ENCODE peak calls at places on chromosomes 12 and 14, in five cellular contexts. One of them, this sample, is unnamed.

GRCh38 chr12:46983959-46984833 is 95.2 kb upstream of the PCED1B start:
- DNase-seq in glutamatergic neuron: peak
- DNase-seq in HFF-Myc: peak
- DNase-seq in HS-27A: peak
- DNase-seq in T-helper 17 cell: no peak
- DNase-seq in this sample: peak

GRCh38 chr14:94748667-94749347 is 21.1 kb downstream of the GSC start:
- DNase-seq in HFF-Myc: no peak
- DNase-seq in glutamatergic neuron: peak
- DNase-seq in T-helper 17 cell: no peak
- DNase-seq in HS-27A: no peak
- DNase-seq in this sample: peak

GRCh38 chr12:26878661-26879119 is 45.7 kb upstream of the ITPR2 start:
- DNase-seq in HFF-Myc: peak
- DNase-seq in glutamatergic neuron: peak
- DNase-seq in HS-27A: no peak
- DNase-seq in T-helper 17 cell: no peak
- DNase-seq in this sample: peak

GRCh38 chr14:99751539-99752485 is 41.4 kb upstream of the EML1 start:
- DNase-seq in glutamatergic neuron: no peak
- DNase-seq in HS-27A: no peak
- DNase-seq in HFF-Myc: no peak
- DNase-seq in T-helper 17 cell: no peak
- DNase-seq in this sample: peak

GRCh38 chr14:96145116-96145864 is 59.3 kb upstream of the BDKRB2 start:
- DNase-seq in HFF-Myc: no peak
- DNase-seq in glutamatergic neuron: no peak
- DNase-seq in T-helper 17 cell: no peak
- DNase-seq in HS-27A: peak
- DNase-seq in this sample: no peak

GRCh38 chr14:23366163-23366921 is 1.4 kb upstream of the EFS start:
- DNase-seq in glutamatergic neuron: peak
- DNase-seq in HS-27A: no peak
- DNase-seq in T-helper 17 cell: no peak
- DNase-seq in HFF-Myc: peak
- DNase-seq in this sample: no peak

GRCh38 chr14:95058491-95058890 is 98.8 kb downstream of the DICER1 start:
- DNase-seq in T-helper 17 cell: no peak
- DNase-seq in HFF-Myc: no peak
- DNase-seq in glutamatergic neuron: no peak
- DNase-seq in HS-27A: no peak
- DNase-seq in this sample: no peak

GRCh38 chr12:39905152-39905551 is 200.7 kb downstream of the SLC2A13 start:
- DNase-seq in glutamatergic neuron: no peak
- DNase-seq in HFF-Myc: peak
- DNase-seq in HS-27A: no peak
- DNase-seq in T-helper 17 cell: no peak
- DNase-seq in this sample: peak

GRCh38 chr12:105014603-105015002 is 28.5 kb downstream of the NOPCHAP1 start:
- DNase-seq in glutamatergic neuron: no peak
- DNase-seq in HS-27A: no peak
- DNase-seq in HFF-Myc: no peak
- DNase-seq in T-helper 17 cell: no peak
- DNase-seq in this sample: no peak

GRCh38 chr12:66641057-66641456 is 37.8 kb downstream of the GRIP1 start:
- DNase-seq in HS-27A: no peak
- DNase-seq in T-helper 17 cell: no peak
- DNase-seq in glutamatergic neuron: no peak
- DNase-seq in HFF-Myc: no peak
- DNase-seq in this sample: no peak

GRCh38 chr14:68047910-68048309 is 228.3 kb downstream of the RAD51B start:
- DNase-seq in glutamatergic neuron: no peak
- DNase-seq in T-helper 17 cell: no peak
- DNase-seq in HFF-Myc: no peak
- DNase-seq in HS-27A: peak
- DNase-seq in this sample: no peak

GRCh38 chr12:6823161-6824084 is 1.8 kb downstream of the GPR162 start:
- DNase-seq in T-helper 17 cell: no peak
- DNase-seq in glutamatergic neuron: no peak
- DNase-seq in HS-27A: no peak
- DNase-seq in HFF-Myc: no peak
- DNase-seq in this sample: no peak

GRCh38 chr14:20820063-20820904 is 17.6 kb upstream of the RNASE1 start:
- DNase-seq in HFF-Myc: no peak
- DNase-seq in glutamatergic neuron: no peak
- DNase-seq in T-helper 17 cell: no peak
- DNase-seq in HS-27A: no peak
- DNase-seq in this sample: no peak

GRCh38 chr12:119868992-119869391 is 8.1 kb downstream of the CIT start:
- DNase-seq in T-helper 17 cell: no peak
- DNase-seq in HFF-Myc: peak
- DNase-seq in glutamatergic neuron: no peak
- DNase-seq in HS-27A: no peak
- DNase-seq in this sample: no peak

GRCh38 chr12:459050-459429 is 699 bp upstream of the B4GALNT3 start:
- DNase-seq in HFF-Myc: no peak
- DNase-seq in HS-27A: no peak
- DNase-seq in glutamatergic neuron: no peak
- DNase-seq in T-helper 17 cell: no peak
- DNase-seq in this sample: no peak

GRCh38 chr12:105334001-105334400 is 3.5 kb downstream of the C12orf75 start:
- DNase-seq in T-helper 17 cell: no peak
- DNase-seq in glutamatergic neuron: no peak
- DNase-seq in HS-27A: no peak
- DNase-seq in HFF-Myc: no peak
- DNase-seq in this sample: no peak

GRCh38 chr12:92421701-92422100 is 276.1 kb upstream of the BTG1 start:
- DNase-seq in T-helper 17 cell: no peak
- DNase-seq in HFF-Myc: no peak
- DNase-seq in HS-27A: no peak
- DNase-seq in glutamatergic neuron: no peak
- DNase-seq in this sample: no peak

This sample was measured in BE2C.